ENCODE peak calls at places on chromosome 17, in seven cellular contexts. V is left cardiac atrium; P is cardiac muscle cell; Y is naive thymus-derived CD8-positive, alpha-beta T cell; Q is NAMALWA; E is stimulated activated naive CD4-positive, alpha-beta T cell; H is mammary epithelial cell. I is an unnamed sample.

GRCh38 chr17:30720013-30720471 is 104.5 kb downstream of the CRLF3 start:
- DNase-seq in V (peak; percentile 16), P (no peak), Y (no peak), Q (no peak), E (no peak), H (no peak), I (no peak)

GRCh38 chr17:60231234-60231633 is 81.5 kb downstream of the CA4 start:
- DNase-seq in V (no peak), P (peak; percentile 57), Y (no peak), Q (peak; percentile 49), E (no peak), H (peak; percentile 9), I (peak; percentile 39)

GRCh38 chr17:16275024-16275423 is 58.0 kb downstream of the PIGL start:
- DNase-seq in V (no peak), P (no peak), Y (no peak), Q (no peak), E (no peak), H (no peak), I (no peak)

GRCh38 chr17:43372273-43372911 is 26.4 kb upstream of the ARL4D start:
- DNase-seq in V (no peak), P (peak; percentile 56), Y (no peak), Q (peak; percentile 81), E (no peak), H (no peak), I (peak; percentile 23)

GRCh38 chr17:75288784-75289121 is 480 bp downstream of the SLC25A19 start:
- DNase-seq in V (peak; percentile 52), P (no peak), Y (peak; percentile 72), Q (peak; percentile 85), E (peak; percentile 53), H (no peak), I (peak; percentile 77)

GRCh38 chr17:1153795-1154546 is 25.8 kb downstream of the ABR start:
- DNase-seq in V (peak; percentile 75), P (peak; percentile 92), Y (no peak), Q (no peak), E (no peak), H (peak; percentile 19), I (peak; percentile 70)

GRCh38 chr17:78356163-78356713 is 3.6 kb downstream of the SOCS3 start:
- DNase-seq in V (peak; percentile 57), P (peak; percentile 71), Y (peak; percentile 96), Q (peak; percentile 98), E (peak; percentile 95), H (peak; percentile 98), I (no peak)

GRCh38 chr17:77609553-77610517 is 348.7 kb upstream of the TNRC6C start:
- DNase-seq in V (no peak), P (no peak), Y (peak; percentile 89), Q (peak; percentile 53), E (peak; percentile 76), H (no peak), I (no peak)

GRCh38 chr17:42833771-42834422 is 700 bp downstream of the PSME3 start:
- DNase-seq in V (no peak), P (no peak), Y (no peak), Q (no peak), E (no peak), H (no peak), I (no peak)

GRCh38 chr17:1244606-1245012 is 25.6 kb upstream of the BHLHA9 start:
- DNase-seq in V (no peak), P (peak; percentile 65), Y (no peak), Q (no peak), E (no peak), H (peak; percentile 44), I (no peak)

GRCh38 chr17:61007980-61008379 is 330.3 kb downstream of the BCAS3 start:
- DNase-seq in V (no peak), P (peak; percentile 38), Y (no peak), Q (no peak), E (no peak), H (no peak), I (no peak)

GRCh38 chr17:34474706-34475105 is 104.7 kb upstream of the TMEM132E start:
- DNase-seq in V (no peak), P (no peak), Y (no peak), Q (no peak), E (no peak), H (no peak), I (no peak)

GRCh38 chr17:37476431-37477130 is 13.1 kb upstream of the DUSP14 start:
- DNase-seq in V (peak; percentile 40), P (peak; percentile 50), Y (no peak), Q (no peak), E (no peak), H (peak; percentile 75), I (peak; percentile 38)

GRCh38 chr17:73151888-73152633 is 12.7 kb upstream of the SSTR2 start:
- DNase-seq in V (no peak), P (no peak), Y (no peak), Q (no peak), E (no peak), H (no peak), I (peak; percentile 65)

GRCh38 chr17:927611-928461 is 51.7 kb downstream of the NXN start:
- DNase-seq in V (no peak), P (peak; percentile 94), Y (no peak), Q (no peak), E (no peak), H (peak; percentile 87), I (peak; percentile 86)

GRCh38 chr17:77140878-77141767 is at the start of gene SEC14L1:
- DNase-seq in V (peak; percentile 68), P (peak; percentile 33), Y (no peak), Q (peak; percentile 75), E (no peak), H (peak; percentile 35), I (peak; percentile 67)

GRCh38 chr17:49290690-49291326 is 60.2 kb upstream of the PHOSPHO1 start:
- DNase-seq in V (no peak), P (peak; percentile 60), Y (no peak), Q (peak; percentile 62), E (no peak), H (no peak), I (peak; percentile 32)

GRCh38 chr17:41547921-41548843 is 20.1 kb upstream of the KRT19 start:
- DNase-seq in V (peak; percentile 75), P (peak; percentile 98), Y (no peak), Q (no peak), E (no peak), H (peak; percentile 99), I (peak; percentile 97)

GRCh38 chr17:31394544-31394943 is 3.1 kb downstream of the RAB11FIP4 start:
- DNase-seq in V (peak; percentile 73), P (peak; percentile 85), Y (no peak), Q (peak; percentile 47), E (peak; percentile 6), H (no peak), I (no peak)

GRCh38 chr17:51045616-51046526 is 74.8 kb downstream of the SPAG9 start:
- DNase-seq in V (no peak), P (peak; percentile 29), Y (no peak), Q (no peak), E (no peak), H (peak; percentile 35), I (no peak)

GRCh38 chr17:17782425-17783120 is 54.2 kb downstream of the SREBF1 start:
- DNase-seq in V (no peak), P (peak; percentile 20), Y (no peak), Q (no peak), E (no peak), H (no peak), I (peak; percentile 57)

GRCh38 chr17:44655983-44656700 is at the start of gene MEIOC:
- DNase-seq in V (no peak), P (peak; percentile 22), Y (no peak), Q (peak; percentile 78), E (no peak), H (peak; percentile 9), I (no peak)

GRCh38 chr17:6460531-6461161 is 16.4 kb downstream of the PIMREG start:
- DNase-seq in V (no peak), P (no peak), Y (no peak), Q (no peak), E (no peak), H (no peak), I (no peak)

GRCh38 chr17:29732209-29732608 is 109.5 kb upstream of the CORO6 start:
- DNase-seq in V (no peak), P (no peak), Y (no peak), Q (no peak), E (no peak), H (no peak), I (no peak)

GRCh38 chr17:14061666-14062560 is 7.4 kb upstream of the COX10 start:
- DNase-seq in V (peak; percentile 26), P (peak; percentile 93), Y (no peak), Q (no peak), E (no peak), H (peak; percentile 48), I (no peak)

GRCh38 chr17:51901242-51901641 is 257.3 kb downstream of the CA10 start:
- DNase-seq in V (no peak), P (no peak), Y (no peak), Q (no peak), E (no peak), H (no peak), I (no peak)

GRCh38 chr17:70608193-70608592 is 438.9 kb downstream of the KCNJ2 start:
- DNase-seq in V (no peak), P (no peak), Y (no peak), Q (no peak), E (no peak), H (no peak), I (no peak)

GRCh38 chr17:51860934-51861561 is 297.5 kb downstream of the CA10 start:
- DNase-seq in V (no peak), P (peak; percentile 9), Y (no peak), Q (peak; percentile 55), E (no peak), H (peak; percentile 35), I (peak; percentile 25)

GRCh38 chr17:80361495-80362220 is 53.3 kb upstream of the ENDOV start:
- DNase-seq in V (peak; percentile 11), P (peak; percentile 22), Y (no peak), Q (peak; percentile 33), E (no peak), H (no peak), I (no peak)

GRCh38 chr17:40453881-40454630 is 10.8 kb downstream of the IGFBP4 start:
- DNase-seq in V (no peak), P (no peak), Y (no peak), Q (no peak), E (no peak), H (no peak), I (no peak)

GRCh38 chr17:48307814-48308411 is 122.1 kb downstream of the SKAP1 start:
- DNase-seq in V (peak; percentile 32), P (peak; percentile 68), Y (peak; percentile 75), Q (peak; percentile 79), E (peak; percentile 5), H (peak; percentile 37), I (peak; percentile 72)

GRCh38 chr17:82627405-82627804 is 20.8 kb downstream of the WDR45B start:
- DNase-seq in V (no peak), P (no peak), Y (no peak), Q (no peak), E (no peak), H (no peak), I (no peak)

GRCh38 chr17:82565551-82565950 is 46.0 kb downstream of the FOXK2 start:
- DNase-seq in V (no peak), P (no peak), Y (no peak), Q (no peak), E (no peak), H (no peak), I (no peak)

GRCh38 chr17:80664217-80664780 is 119.7 kb downstream of the RPTOR start:
- DNase-seq in V (no peak), P (no peak), Y (no peak), Q (no peak), E (no peak), H (no peak), I (no peak)

GRCh38 chr17:53090770-53091169 is 732.0 kb upstream of the KIF2B start:
- DNase-seq in V (no peak), P (no peak), Y (no peak), Q (no peak), E (no peak), H (no peak), I (no peak)

GRCh38 chr17:5605452-5605851 is 21.1 kb upstream of the NLRP1 start:
- DNase-seq in V (no peak), P (no peak), Y (no peak), Q (no peak), E (no peak), H (no peak), I (no peak)

GRCh38 chr17:61689610-61690180 is 98.7 kb upstream of the NACA2 start:
- DNase-seq in V (no peak), P (peak; percentile 27), Y (no peak), Q (no peak), E (no peak), H (peak; percentile 12), I (no peak)

I was measured in SW480.